ENCODE peak calls at places on chromosomes 16 and 17, in four cellular contexts. A, J, Q and H are unnamed samples. For H3K27me3, the result is how much of the 10 kb centered on the place peaks cover.

GRCh38 chr16:12544477-12545291 is 259.0 kb downstream of the CPPED1 start:
- DNase-seq in A (no peak), J (no peak), Q (no peak), H (no peak)

GRCh38 chr17:38601539-38602351 is 4.0 kb downstream of the SRCIN1 start:
- DNase-seq in A (no peak), J (no peak), Q (no peak), H (peak)

GRCh38 chr17:35160354-35161201 is 13.0 kb downstream of the UNC45B start:
- DNase-seq in A (no peak), J (no peak), Q (no peak), H (no peak)

GRCh38 chr16:67528870-67529638 is 425 bp downstream of the RIPOR1 start:
- DNase-seq in A (peak), J (no peak), Q (no peak), H (peak)

GRCh38 chr17:41308251-41308917 is 725 bp downstream of the KRTAP16-1 start:
- DNase-seq in A (peak), J (peak), Q (no peak), H (peak)

GRCh38 chr16:17176199-17176598 is 294.6 kb downstream of the XYLT1 start:
- DNase-seq in A (no peak), J (no peak), Q (no peak), H (no peak)

GRCh38 chr16:85602831-85603755 is 10.0 kb upstream of the GSE1 start:
- DNase-seq in A (no peak), J (no peak), Q (no peak), H (no peak)

GRCh38 chr17:50134206-50135110 is 4.5 kb upstream of the SAMD14 start:
- DNase-seq in A (peak), J (no peak), Q (no peak), H (peak)

GRCh38 chr16:86602521-86602920 is 24.2 kb downstream of the FOXL1 start:
- DNase-seq in A (no peak), J (no peak), Q (no peak), H (no peak)

GRCh38 chr17:3551189-3551588 is 6.4 kb downstream of the TRPV3 start:
- DNase-seq in A (no peak), J (no peak), Q (no peak), H (peak)

GRCh38 chr17:31051517-31051916 is 43.3 kb upstream of the NF1 start:
- DNase-seq in A (peak), J (no peak), Q (no peak), H (peak)

GRCh38 chr17:74063439-74063838 is 140.0 kb upstream of the RPL38 start:
- DNase-seq in A (no peak), J (no peak), Q (no peak), H (peak)

GRCh38 chr16:49961087-49961486 is 63.9 kb upstream of the CNEP1R1 start:
- DNase-seq in A (peak), J (no peak), Q (no peak), H (no peak)

GRCh38 chr16:88764913-88765349 is 20.1 kb downstream of the PIEZO1 start:
- DNase-seq in A (peak), J (peak), Q (no peak), H (peak)

GRCh38 chr16:12092347-12092882 is 115.9 kb downstream of the SNX29 start:
- DNase-seq in A (peak), J (no peak), Q (no peak), H (peak)

GRCh38 chr16:86215233-86215978 is 294.9 kb upstream of the FOXF1 start:
- DNase-seq in A (no peak), J (no peak), Q (no peak), H (peak)

GRCh38 chr16:19307587-19308241 is 22.2 kb downstream of the CLEC19A start:
- DNase-seq in A (no peak), J (no peak), Q (no peak), H (no peak)

GRCh38 chr16:84838383-84838948 is 18.7 kb downstream of the CRISPLD2 start:
- DNase-seq in A (no peak), J (no peak), Q (no peak), H (peak)

GRCh38 chr17:77733576-77734296 is 224.8 kb upstream of the TNRC6C start:
- DNase-seq in A (no peak), J (no peak), Q (no peak), H (no peak)

GRCh38 chr17:46003907-46004748 is 5.1 kb downstream of the STH start:
- DNase-seq in A (peak), J (no peak), Q (no peak), H (peak)

GRCh38 chr16:86256995-86257394 is 253.3 kb upstream of the FOXF1 start:
- DNase-seq in A (no peak), J (no peak), Q (no peak), H (no peak)

GRCh38 chr17:67412057-67412456 is 35.0 kb downstream of the PITPNC1 start:
- DNase-seq in A (no peak), J (no peak), Q (no peak), H (no peak)

GRCh38 chr16:7405166-7405565 is 72.5 kb downstream of the RBFOX1 start:
- DNase-seq in A (no peak), J (no peak), Q (peak), H (no peak)

GRCh38 chr16:75247249-75247648 is 4.2 kb downstream of the BCAR1 start:
- DNase-seq in A (no peak), J (no peak), Q (no peak), H (no peak)

GRCh38 chr16:22183901-22184614 is 21.8 kb downstream of the SDR42E2 start:
- DNase-seq in A (no peak), J (no peak), Q (no peak), H (no peak)

GRCh38 chr17:78557598-78558039 is 19.6 kb downstream of the DNAH17 start:
- DNase-seq in A (peak), J (no peak), Q (no peak), H (peak)

GRCh38 chr16:2429771-2430663 is 770 bp downstream of the CCNF start:
- DNase-seq in A (peak), J (no peak), Q (no peak), H (peak)

GRCh38 chr17:40019140-40019991 is 4.1 kb downstream of the CSF3 start:
- DNase-seq in A (peak), J (no peak), Q (peak), H (peak)

GRCh38 chr17:57092779-57093178 is 7.7 kb downstream of the AKAP1 start:
- DNase-seq in A (no peak), J (peak), Q (no peak), H (no peak)

GRCh38 chr16:67860589-67861398 is 12.1 kb upstream of the EDC4 start:
- DNase-seq in A (peak), J (no peak), Q (peak), H (peak)

GRCh38 chr17:78918979-78919378 is 6.2 kb downstream of the TIMP2 start:
- DNase-seq in A (no peak), J (no peak), Q (no peak), H (no peak)

DNA sequence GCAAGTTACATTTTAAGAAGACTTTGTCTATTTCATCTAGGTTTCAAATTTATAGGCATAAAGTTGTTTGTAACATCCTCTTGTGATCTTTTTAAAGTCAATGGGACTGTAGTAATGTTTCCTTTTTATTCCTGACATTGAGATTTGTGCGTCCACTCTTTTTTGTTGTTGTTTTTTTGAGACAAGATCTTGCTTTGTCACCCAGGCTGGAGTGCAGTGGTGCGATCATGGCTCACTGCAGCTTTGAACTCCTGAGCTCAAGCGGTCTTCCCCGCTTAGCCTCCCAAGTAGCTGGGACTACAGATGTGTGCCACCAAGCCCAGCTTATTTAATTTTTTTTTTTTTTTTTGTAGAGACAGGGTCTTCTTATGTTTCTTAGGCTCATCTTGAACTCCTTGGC is 29.9 kb downstream of the RPTOR start:
- DNase-seq in A (no peak), J (no peak), Q (no peak), H (no peak)
- H3K27me3 ChIP-seq in A (under half), J (under half), Q (under half), H (under half)

GRCh38 chr17:15261818-15262290 is 3.3 kb downstream of the PMP22 start:
- DNase-seq in A (peak), J (no peak), Q (peak), H (peak)
- H3K27me3 ChIP-seq in A (under half), J (under half), Q (under half), H (under half)

GRCh38 chr16:1094601-1095449 is 1.2 kb downstream of the C1QTNF8 start:
- DNase-seq in A (no peak), J (no peak), Q (no peak), H (no peak)
- H3K27me3 ChIP-seq in A (under half), J (half or more), Q (under half), H (under half)

GRCh38 chr17:36641877-36642845 is 40.8 kb downstream of the MRM1 start:
- DNase-seq in A (peak), J (no peak), Q (no peak), H (peak)
- H3K27me3 ChIP-seq in A (half or more), J (half or more), Q (half or more), H (half or more)